ENCODE peak calls at places on chromosomes 13 and 19, in six cellular contexts. D is A549, H is colonic mucosa, Q is left ventricle myocardium inferior, L is left lung, V is thoracic aorta. B is an unnamed sample. For H3K9me3 and H3K4me1, the result is how much of the 10 kb centered on the place peaks cover.

GRCh38 chr19:1324792-1325567 is 39.3 kb downstream of the EFNA2 start:
- DNase-seq in H (peak), V (no peak), D (peak), Q (peak), L (no peak), B (peak)

GRCh38 chr19:49502866-49503581 is 6.8 kb downstream of the RPS11 start:
- DNase-seq in V (no peak), L (no peak), Q (no peak), H (no peak), D (peak), B (peak)

GRCh38 chr19:1690570-1691307 is 38.3 kb upstream of the TCF3 start:
- DNase-seq in D (no peak), Q (no peak), L (no peak), H (peak), V (no peak), B (peak)

GRCh38 chr13:67228031-67228430 is 2.1 kb downstream of the PCDH9 start:
- DNase-seq in H (no peak), V (no peak), Q (no peak), L (no peak), D (no peak), B (no peak)

GRCh38 chr13:105139380-105140285 is 1395.8 kb downstream of the EFNB2 start:
- DNase-seq in D (peak), L (peak), V (no peak), Q (peak), H (peak), B (peak)

GRCh38 chr13:23750383-23751121 is 138.6 kb downstream of the MIPEP start:
- DNase-seq in H (no peak), Q (no peak), L (no peak), D (no peak), V (no peak), B (no peak)

GRCh38 chr13:79989251-79989661 is 351.7 kb downstream of the SPRY2 start:
- DNase-seq in Q (no peak), D (no peak), V (no peak), H (peak), L (no peak), B (peak)

GRCh38 chr13:75723927-75724326 is 87.8 kb downstream of the LMO7 start:
- DNase-seq in V (no peak), L (no peak), H (no peak), D (no peak), Q (no peak), B (no peak)

GRCh38 chr13:40406405-40407138 is 259.9 kb downstream of the FOXO1 start:
- DNase-seq in Q (no peak), V (no peak), L (no peak), D (peak), H (no peak), B (no peak)

GRCh38 chr13:78393286-78393685 is 210.1 kb downstream of the POU4F1 start:
- DNase-seq in D (no peak), V (no peak), L (no peak), H (no peak), Q (no peak), B (no peak)

GRCh38 chr19:3365447-3366103 is 808 bp upstream of the NFIC start:
- DNase-seq in L (peak), H (peak), D (no peak), Q (peak), V (no peak), B (peak)

GRCh38 chr19:10402441-10403038 is 802 bp downstream of the CDC37 start:
- DNase-seq in V (no peak), L (no peak), D (no peak), H (peak), Q (peak), B (no peak)

GRCh38 chr13:32883501-32883900 is 132.7 kb upstream of the KL start:
- DNase-seq in L (no peak), H (no peak), D (no peak), V (no peak), Q (no peak), B (no peak)

GRCh38 chr19:1074512-1075283 is 7.7 kb downstream of the ARHGAP45 start:
- DNase-seq in D (peak), H (peak), L (peak), V (no peak), Q (peak), B (peak)

GRCh38 chr19:47794526-47794925 is 9.8 kb downstream of the TPRX1 start:
- DNase-seq in L (no peak), D (no peak), V (no peak), Q (no peak), H (no peak), B (peak)

GRCh38 chr13:101690871-101691270 is 238.4 kb downstream of the ITGBL1 start:
- DNase-seq in L (no peak), V (no peak), H (no peak), D (no peak), Q (no peak), B (no peak)

GRCh38 chr13:99417821-99418662 is 83.2 kb upstream of the TM9SF2 start:
- DNase-seq in D (no peak), H (no peak), Q (no peak), L (no peak), V (no peak), B (no peak)

GRCh38 chr13:77696863-77697207 is 652 bp upstream of the SLAIN1 start:
- DNase-seq in H (no peak), L (no peak), D (no peak), Q (no peak), V (no peak), B (no peak)

GRCh38 chr13:31121327-31122140 is 40.2 kb downstream of the HSPH1 start:
- DNase-seq in D (no peak), Q (no peak), V (no peak), H (no peak), L (no peak), B (no peak)

GRCh38 chr13:46858163-46858562 is 38.7 kb downstream of the HTR2A start:
- DNase-seq in H (no peak), D (no peak), L (no peak), Q (no peak), V (no peak), B (no peak)

GRCh38 chr13:44826586-44827350 is 162.5 kb downstream of the NUFIP1 start:
- DNase-seq in Q (no peak), H (no peak), L (no peak), V (no peak), D (no peak), B (no peak)

GRCh38 chr13:32252812-32253440 is 62.2 kb downstream of the ZAR1L start:
- DNase-seq in L (no peak), Q (no peak), H (no peak), D (no peak), V (no peak), B (no peak)

GRCh38 chr19:29372921-29373797 is 152.6 kb upstream of the VSTM2B start:
- DNase-seq in Q (no peak), L (no peak), H (no peak), D (no peak), V (no peak), B (no peak)

GRCh38 chr19:1465191-1466016 is 13.6 kb downstream of the C19orf25 start:
- DNase-seq in L (peak), V (no peak), Q (no peak), D (no peak), H (peak), B (peak)

GRCh38 chr13:57704031-57704430 is 72.5 kb downstream of the PCDH17 start:
- DNase-seq in D (no peak), L (no peak), V (no peak), H (no peak), Q (no peak), B (no peak)

GRCh38 chr13:79681069-79681468 is 200.1 kb downstream of the NDFIP2 start:
- DNase-seq in Q (no peak), V (no peak), D (no peak), L (no peak), H (no peak), B (no peak)

GRCh38 chr13:46553521-46553885 is 533 bp downstream of the LRCH1 start:
- DNase-seq in D (no peak), Q (no peak), L (no peak), H (peak), V (no peak), B (no peak)

GRCh38 chr19:16285769-16286564 is 38.7 kb upstream of the KLF2 start:
- DNase-seq in H (no peak), Q (no peak), L (no peak), V (peak), D (no peak), B (no peak)

GRCh38 chr19:5051619-5052018 is 82.7 kb downstream of the KDM4B start:
- DNase-seq in D (no peak), Q (no peak), L (no peak), H (no peak), V (no peak), B (no peak)

GRCh38 chr19:51439021-51439465 is 19.2 kb downstream of the SIGLEC8 start:
- DNase-seq in V (no peak), Q (no peak), D (no peak), H (no peak), L (no peak), B (peak)

GRCh38 chr13:98443329-98443728 is 133.6 kb downstream of the STK24 start:
- DNase-seq in H (no peak), Q (no peak), D (no peak), V (no peak), L (no peak), B (no peak)

GRCh38 chr19:50178320-50178719 is 15.2 kb upstream of the IZUMO2 start:
- DNase-seq in H (peak), L (no peak), Q (no peak), V (no peak), D (no peak), B (no peak)

GRCh38 chr13:109454167-109454917 is 332.0 kb downstream of the IRS2 start:
- DNase-seq in H (no peak), D (no peak), V (peak), Q (no peak), L (no peak), B (no peak)

GRCh38 chr13:57631607-57632275 is at the start of gene PCDH17:
- DNase-seq in D (no peak), L (peak), V (no peak), Q (peak), H (no peak), B (no peak)

GRCh38 chr13:102847272-102848234 is 1.7 kb downstream of the ERCC5 start:
- DNase-seq in L (no peak), Q (no peak), D (no peak), H (no peak), V (no peak), B (no peak)

GRCh38 chr19:54415208-54415900 is at the start of gene TTYH1:
- DNase-seq in L (peak), D (no peak), Q (no peak), V (no peak), H (no peak), B (no peak)

DNA sequence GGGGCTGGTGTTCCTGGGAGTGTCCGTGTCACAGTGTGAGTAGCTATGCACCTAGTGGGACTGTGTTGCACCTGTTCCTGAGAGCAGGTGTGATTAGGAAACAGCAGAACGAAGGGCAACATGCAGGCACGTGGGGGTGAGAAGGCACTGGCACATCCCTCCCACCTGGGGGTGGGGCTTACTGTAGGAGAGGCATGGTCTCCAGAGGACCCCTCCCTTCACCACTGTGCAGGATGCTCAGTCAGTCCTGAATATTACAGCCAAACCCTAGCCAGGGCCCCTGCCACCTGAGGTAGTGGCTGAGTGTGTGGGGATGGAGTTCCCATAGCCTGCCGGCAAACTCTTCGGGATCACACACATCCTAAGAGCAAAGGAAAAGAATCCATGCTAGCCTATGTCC is 99.2 kb downstream of the ZDHHC20 start:
- DNase-seq in V (no peak), H (no peak), Q (no peak), L (no peak), D (no peak), B (no peak)
- H3K9me3 ChIP-seq in V (under half), H (under half), Q (under half), L (under half), D (under half), B (under half)

DNA sequence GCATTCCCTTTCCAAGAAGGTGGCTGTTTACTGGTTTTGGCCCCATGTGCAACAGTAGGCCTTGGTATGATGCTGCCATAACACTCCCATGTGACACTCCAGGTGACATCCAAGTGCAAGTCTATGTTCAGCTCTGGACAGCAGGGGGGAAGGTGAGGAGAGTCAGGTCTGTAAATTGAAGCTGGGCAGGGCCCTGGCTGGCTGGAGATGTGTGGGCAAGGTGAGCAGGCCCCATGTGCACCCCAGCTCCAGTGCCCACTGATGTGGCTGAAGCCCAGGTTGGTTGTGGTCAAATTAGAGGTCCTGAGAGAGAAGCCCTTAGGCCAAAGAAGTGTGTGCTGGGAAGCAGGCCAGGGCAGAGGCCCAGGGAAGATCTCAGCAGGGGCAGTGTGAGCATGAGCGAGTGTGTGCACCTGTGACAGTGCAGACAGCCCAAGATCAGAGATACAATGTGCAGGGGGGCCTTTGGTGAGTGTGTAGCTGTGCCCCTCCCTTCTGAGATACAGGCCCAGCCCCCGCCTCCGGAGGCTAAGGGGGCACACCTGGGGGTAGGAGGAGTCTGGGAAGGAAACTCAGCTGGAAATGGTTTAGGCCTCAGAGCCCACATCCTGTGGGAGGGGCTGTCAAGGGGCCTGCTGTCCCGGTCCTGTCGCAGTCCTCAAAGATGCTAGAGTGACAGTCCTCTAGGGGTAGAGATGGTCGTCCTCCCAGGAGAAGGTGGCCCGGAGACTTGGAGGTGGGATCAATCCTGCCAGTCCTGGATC is 18.6 kb downstream of the DEDD2 start:
- DNase-seq in L (no peak), V (no peak), H (peak), Q (no peak), D (no peak), B (peak)
- H3K4me1 ChIP-seq in L (half or more), V (under half), H (under half), Q (under half), D (under half), B (under half)

GRCh38 chr13:71759506-71760225 is 107.3 kb downstream of the DACH1 start:
- DNase-seq in Q (no peak), V (no peak), H (no peak), L (peak), D (no peak), B (no peak)
- H3K4me3 ChIP-seq in Q (no peak), V (no peak), H (no peak), L (no peak), D (no peak), B (no peak)

GRCh38 chr13:27795718-27796019 is 3.4 kb downstream of the GSX1 start:
- DNase-seq in H (no peak), D (no peak), Q (no peak), V (no peak), L (no peak), B (no peak)
- H3K9me3 ChIP-seq in H (under half), D (under half), Q (under half), V (under half), L (under half), B (under half)

GRCh38 chr19:38695319-38695683 is 47.9 kb downstream of the ACTN4 start:
- DNase-seq in D (no peak), V (no peak), Q (no peak), H (no peak), L (peak), B (no peak)
- H3K4me1 ChIP-seq in D (half or more), V (half or more), Q (half or more), H (under half), L (half or more), B (half or more)

GRCh38 chr19:7871530-7872305 is 2.5 kb downstream of the PRR36 start:
- DNase-seq in V (peak), H (peak), Q (peak), D (peak), L (peak), B (peak)

GRCh38 chr19:7874080-7874856 is at the start of gene PRR36:
- DNase-seq in Q (no peak), D (no peak), H (no peak), L (no peak), V (no peak), B (no peak)

GRCh38 chr19:7874857-7875393 is 735 bp upstream of the PRR36 start:
- DNase-seq in L (no peak), H (no peak), V (no peak), D (no peak), Q (no peak), B (no peak)

GRCh38 chr19:7872306-7873204 is 1.6 kb downstream of the PRR36 start:
- DNase-seq in Q (no peak), H (no peak), V (no peak), D (no peak), L (peak), B (no peak)

GRCh38 chr19:7873304-7874079 is 698 bp downstream of the PRR36 start:
- DNase-seq in Q (no peak), L (no peak), V (no peak), H (no peak), D (no peak), B (no peak)
- H3K4me3 ChIP-seq in Q (peak), L (peak), V (peak), H (no peak), D (peak), B (no peak)

B was measured in mucosa of descending colon.